ENCODE peak calls at places on chromosomes 16 and 17, in ten cellular contexts. U, E, J, I, F, V, L, T, K and M are unnamed samples.

GRCh38 chr17:80171681-80172080 is 1.9 kb downstream of the CARD14 start:
- DNase-seq in K (no peak), V (no peak), U (no peak), F (no peak), J (no peak), I (no peak), E (no peak), L (no peak), T (no peak), M (no peak)

GRCh38 chr17:50549969-50550368 is 3.0 kb downstream of the SPATA20 start:
- DNase-seq in K (no peak), T (no peak), U (no peak), I (no peak), L (no peak), E (no peak), V (no peak), J (no peak), F (no peak), M (no peak)

GRCh38 chr17:34163681-34164080 is 91.4 kb upstream of the CCL2 start:
- DNase-seq in J (no peak), V (peak), L (peak), T (peak), U (no peak), F (peak), E (peak), I (no peak), K (no peak), M (no peak)

GRCh38 chr16:17138801-17139200 is 332.0 kb downstream of the XYLT1 start:
- DNase-seq in E (peak), T (peak), L (no peak), F (no peak), J (no peak), U (no peak), V (no peak), K (peak), I (no peak), M (no peak)

GRCh38 chr17:32490101-32490482 is 3.3 kb downstream of the CDK5R1 start:
- DNase-seq in L (no peak), U (no peak), T (no peak), J (peak), F (peak), E (peak), V (no peak), K (no peak), I (no peak), M (no peak)

GRCh38 chr16:265711-266110 is 10.0 kb downstream of the RGS11 start:
- DNase-seq in F (no peak), T (no peak), L (no peak), V (no peak), J (no peak), I (no peak), K (no peak), E (no peak), U (no peak), M (no peak)

GRCh38 chr16:88922114-88922825 is 54.7 kb downstream of the CBFA2T3 start:
- DNase-seq in F (no peak), U (no peak), E (peak), V (peak), I (no peak), L (no peak), J (no peak), T (no peak), K (peak), M (no peak)

GRCh38 chr17:41360291-41360995 is 9.2 kb downstream of the KRT33B start:
- DNase-seq in J (no peak), E (peak), V (no peak), I (no peak), K (no peak), T (no peak), F (no peak), L (no peak), U (no peak), M (no peak)

GRCh38 chr16:82047374-82047773 is 12.3 kb downstream of the HSD17B2 start:
- DNase-seq in L (no peak), V (no peak), F (no peak), J (no peak), I (no peak), K (no peak), T (no peak), E (no peak), U (no peak), M (no peak)

GRCh38 chr17:7912927-7913524 is 3.1 kb downstream of the RNF227 start:
- DNase-seq in J (peak), F (peak), T (peak), V (no peak), K (peak), U (no peak), I (peak), E (peak), L (peak), M (peak)

GRCh38 chr16:85420501-85421337 is 192.4 kb upstream of the GSE1 start:
- DNase-seq in E (peak), J (no peak), K (peak), U (peak), T (peak), I (peak), L (no peak), V (no peak), F (peak), M (no peak)

GRCh38 chr16:62967606-62968005 is 931.4 kb upstream of the CDH8 start:
- DNase-seq in U (no peak), K (no peak), I (no peak), V (no peak), E (no peak), J (no peak), F (no peak), T (no peak), L (no peak), M (no peak)

GRCh38 chr16:1183235-1183907 is 30.5 kb downstream of the CACNA1H start:
- DNase-seq in J (peak), I (no peak), T (no peak), E (peak), F (no peak), L (peak), K (no peak), V (peak), U (no peak), M (peak)

GRCh38 chr17:64313577-64313976 is 50.5 kb upstream of the TEX2 start:
- DNase-seq in L (no peak), J (no peak), F (no peak), E (no peak), T (no peak), I (no peak), K (no peak), V (no peak), U (no peak), M (no peak)

GRCh38 chr17:46943511-46944393 is 20.8 kb downstream of the GOSR2 start:
- DNase-seq in U (no peak), J (no peak), L (peak), V (no peak), I (no peak), T (no peak), F (no peak), E (peak), K (peak), M (no peak)

GRCh38 chr16:12757546-12757945 is 46.1 kb downstream of the CPPED1 start:
- DNase-seq in E (no peak), I (no peak), K (no peak), U (no peak), V (no peak), T (no peak), J (no peak), L (no peak), F (no peak), M (peak)

GRCh38 chr16:67953641-67954375 is 9.9 kb upstream of the LCAT start:
- DNase-seq in F (no peak), U (no peak), T (no peak), L (no peak), K (no peak), I (no peak), E (no peak), V (no peak), J (no peak), M (no peak)

GRCh38 chr16:56617212-56618085 is 8.1 kb upstream of the MT1E start:
- DNase-seq in I (no peak), T (peak), J (no peak), F (no peak), V (peak), L (peak), E (peak), K (no peak), U (no peak), M (no peak)

GRCh38 chr17:75078097-75079022 is 9.4 kb upstream of the SLC16A5 start:
- DNase-seq in K (no peak), I (no peak), F (peak), U (no peak), V (no peak), E (peak), T (no peak), J (no peak), L (no peak), M (no peak)

GRCh38 chr16:50198802-50199410 is 45.8 kb downstream of the TENT4B start:
- DNase-seq in J (peak), V (no peak), T (no peak), K (no peak), U (no peak), F (no peak), E (no peak), L (peak), I (no peak), M (peak)